ENCODE peak calls at places on chromosomes 2 and 18, in five cellular contexts. T is cardiac muscle cell, X is thoracic aorta, I is lower lobe of right lung, C is AG04450. U is an unnamed sample. For H3K27me3, the result is how much of the 10 kb centered on the place peaks cover.

GRCh38 chr18:45571714-45572113 is 43.6 kb upstream of the SLC14A2 start:
- DNase-seq in T (no peak), C (no peak), X (no peak), I (no peak), U (no peak)

GRCh38 chr18:777021-777420 is 35.0 kb downstream of the YES1 start:
- DNase-seq in C (peak), X (no peak), I (no peak), T (no peak), U (no peak)

GRCh38 chr2:239253264-239253663 is 147.6 kb downstream of the HDAC4 start:
- DNase-seq in I (no peak), X (no peak), C (no peak), T (no peak), U (no peak)

GRCh38 chr18:31555971-31556747 is 35.5 kb upstream of the TTR start:
- DNase-seq in X (no peak), C (peak), T (peak), I (no peak), U (peak)

GRCh38 chr2:147569426-147569825 is 275.4 kb upstream of the ACVR2A start:
- DNase-seq in X (no peak), I (no peak), C (no peak), T (no peak), U (no peak)

GRCh38 chr2:102166189-102166845 is 20.5 kb upstream of the IL1RL2 start:
- DNase-seq in T (peak), C (no peak), I (no peak), X (no peak), U (no peak)

GRCh38 chr2:68796306-68796905 is 61.8 kb downstream of the ARHGAP25 start:
- DNase-seq in I (no peak), T (no peak), X (no peak), C (no peak), U (no peak)

GRCh38 chr18:40367576-40367975 is 1587.5 kb upstream of the PIK3C3 start:
- DNase-seq in C (no peak), I (no peak), T (no peak), X (no peak), U (no peak)

GRCh38 chr2:236915726-236916125 is 170.0 kb upstream of the COPS8 start:
- DNase-seq in I (no peak), C (no peak), X (no peak), T (no peak), U (no peak)

GRCh38 chr2:50535971-50536759 is 495.8 kb downstream of the NRXN1 start:
- DNase-seq in T (peak), X (no peak), I (no peak), C (no peak), U (no peak)

GRCh38 chr18:44592639-44593038 is 88.0 kb upstream of the SETBP1 start:
- DNase-seq in C (no peak), T (peak), X (no peak), I (no peak), U (peak)

GRCh38 chr2:177429688-177430325 is 37.2 kb downstream of the AGPS start:
- DNase-seq in T (no peak), I (no peak), X (no peak), C (peak), U (no peak)

GRCh38 chr2:132606649-132607048 is 63.4 kb downstream of the LYPD1 start:
- DNase-seq in X (no peak), I (no peak), T (no peak), C (no peak), U (no peak)

GRCh38 chr2:15790326-15790725 is 150.0 kb upstream of the MYCN start:
- DNase-seq in C (no peak), T (no peak), X (no peak), I (no peak), U (no peak)

GRCh38 chr2:215907147-215907546 is 106.2 kb downstream of the MREG start:
- DNase-seq in I (no peak), T (no peak), C (no peak), X (no peak), U (no peak)
- H3K4me3 ChIP-seq in I (no peak), T (no peak), C (no peak), X (no peak), U (no peak)

DNA sequence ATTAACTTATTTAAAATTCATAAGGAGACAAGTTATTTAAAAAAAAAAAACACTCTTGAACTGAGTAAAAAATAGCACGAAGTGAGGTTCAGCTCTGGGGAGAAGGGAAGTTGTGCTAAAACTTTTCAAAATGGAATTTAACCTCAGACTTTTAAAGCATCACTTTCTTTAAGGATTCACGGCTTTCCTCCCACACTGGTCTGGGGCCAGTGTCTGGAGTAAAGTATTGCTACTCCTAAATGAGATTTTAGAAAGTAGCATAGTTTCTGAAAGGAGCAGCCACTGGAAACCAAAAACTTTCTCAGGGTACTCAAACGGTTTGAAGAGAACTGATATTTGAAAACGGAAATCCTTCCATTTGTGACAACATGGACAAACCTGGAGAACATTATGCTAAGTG is 97.7 kb upstream of the CYP1B1 start:
- DNase-seq in C (no peak), X (no peak), I (no peak), T (no peak), U (no peak)
- H3K27ac ChIP-seq in C (no peak), X (no peak), I (peak), T (no peak), U (peak)

GRCh38 chr2:70895998-70896764 is 39.5 kb upstream of the ATP6V1B1 start:
- DNase-seq in X (no peak), I (no peak), C (no peak), T (no peak), U (no peak)

GRCh38 chr2:70895249-70895648 is 40.5 kb upstream of the ATP6V1B1 start:
- DNase-seq in X (no peak), C (no peak), I (no peak), T (no peak), U (no peak)

GRCh38 chr2:70897203-70897976 is 38.3 kb upstream of the ATP6V1B1 start:
- DNase-seq in X (no peak), I (no peak), T (no peak), C (no peak), U (no peak)

GRCh38 chr2:70897977-70898226 is 37.8 kb upstream of the ATP6V1B1 start:
- DNase-seq in T (no peak), C (no peak), I (no peak), X (no peak), U (no peak)

GRCh38 chr2:70896765-70897202 is 38.9 kb upstream of the ATP6V1B1 start:
- DNase-seq in T (no peak), X (no peak), C (no peak), I (no peak), U (no peak)
- H3K27me3 ChIP-seq in T (half or more), X (under half), C (half or more), I (half or more), U (half or more)

DNA sequence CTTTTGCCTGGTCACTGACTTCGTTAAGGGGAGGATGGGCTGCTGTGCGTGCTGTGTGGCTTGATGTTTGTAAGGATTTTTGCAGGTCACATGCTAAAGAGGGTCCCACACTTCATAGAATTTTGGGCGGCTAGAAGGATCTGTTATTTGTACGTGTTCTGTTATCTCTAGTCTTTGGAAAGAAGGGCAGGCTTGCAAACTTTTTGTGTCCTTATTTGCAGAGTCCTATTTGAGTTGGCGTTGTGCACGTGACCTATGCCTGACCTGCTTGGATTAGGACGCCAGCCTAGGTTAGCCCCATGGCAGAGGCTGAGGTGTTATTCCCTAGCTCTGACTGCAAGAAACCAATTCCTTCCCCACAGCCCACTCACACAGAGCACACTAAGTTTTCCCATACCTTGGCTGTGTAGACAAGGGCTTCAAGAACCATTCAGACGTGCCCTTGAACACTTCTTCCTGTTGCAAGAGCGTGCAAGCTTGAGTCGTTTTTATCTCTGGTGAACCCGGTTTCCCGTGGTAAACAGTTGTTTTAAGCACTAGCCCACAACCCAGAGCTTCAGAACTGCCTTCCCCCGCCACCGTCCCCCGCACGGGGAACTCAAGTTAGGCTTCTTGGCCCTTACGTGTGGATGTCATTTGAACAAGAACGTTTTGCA is 94.6 kb downstream of the LDLRAD4 start:
- DNase-seq in C (no peak), X (no peak), T (no peak), I (no peak), U (no peak)
- H3K4me3 ChIP-seq in C (no peak), X (no peak), T (no peak), I (no peak), U (no peak)

DNA sequence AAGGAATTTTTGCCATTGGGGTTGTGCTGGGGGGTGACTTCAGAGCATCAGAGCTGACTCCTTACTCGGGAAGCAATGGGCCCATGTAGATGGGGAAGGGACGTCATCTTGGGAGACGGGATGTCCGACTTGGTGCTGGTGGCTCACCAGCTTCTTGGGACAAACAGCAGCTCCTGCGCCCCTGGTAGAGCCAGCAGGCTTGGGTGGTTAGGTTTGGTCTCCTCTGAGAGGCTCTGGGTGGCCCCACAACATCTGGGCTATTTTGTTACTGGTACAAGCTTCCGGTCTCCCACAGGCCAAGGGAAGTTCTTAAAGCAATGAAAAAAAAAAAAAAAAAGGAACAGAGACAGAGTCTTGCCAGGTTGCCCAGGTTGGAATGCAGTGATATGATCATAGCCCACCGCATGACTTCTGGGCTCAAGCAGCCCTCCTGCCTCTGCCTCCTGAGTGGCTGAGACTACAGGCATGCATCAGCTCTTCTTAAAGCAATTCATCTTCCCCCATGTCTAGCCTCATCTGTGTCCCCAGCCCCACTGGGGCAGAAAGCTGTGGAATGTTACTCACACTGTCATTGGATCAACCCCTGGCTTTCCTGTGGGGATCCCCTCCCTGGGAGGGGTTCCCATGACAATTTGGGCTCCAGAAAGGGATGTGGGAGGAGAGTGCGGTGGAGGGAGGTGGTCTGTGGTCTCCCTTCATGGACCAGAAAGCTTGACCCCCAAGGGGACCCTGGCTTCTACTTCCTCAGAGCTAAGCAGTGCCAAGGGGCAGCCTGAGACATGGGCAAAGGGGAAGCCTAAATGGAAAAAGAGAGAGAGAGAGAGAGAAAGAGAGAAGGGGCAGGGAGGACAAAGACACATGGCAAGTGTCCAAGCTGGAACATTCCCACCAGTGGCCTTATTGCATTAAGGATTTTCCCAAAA is 1.5 kb downstream of the NGEF start:
- DNase-seq in I (no peak), X (no peak), T (no peak), C (no peak), U (no peak)
- H3K27ac ChIP-seq in I (no peak), X (no peak), T (no peak), C (no peak), U (no peak)

GRCh38 chr2:64015898-64016297 is 3.3 kb downstream of the VPS54 start:
- DNase-seq in I (no peak), C (no peak), T (no peak), X (no peak), U (no peak)
- H3K27me3 ChIP-seq in I (under half), C (under half), T (under half), X (under half), U (under half)

GRCh38 chr2:18379869-18380268 is 180.6 kb downstream of the RDH14 start:
- DNase-seq in T (no peak), X (no peak), C (no peak), I (no peak), U (no peak)

GRCh38 chr2:18373664-18374063 is 186.8 kb downstream of the RDH14 start:
- DNase-seq in T (no peak), C (no peak), I (no peak), X (no peak), U (no peak)

GRCh38 chr2:18378020-18378653 is 182.3 kb downstream of the RDH14 start:
- DNase-seq in X (no peak), T (peak), C (no peak), I (no peak), U (peak)

GRCh38 chr2:18380316-18380715 is 180.1 kb downstream of the RDH14 start:
- DNase-seq in X (no peak), C (no peak), I (no peak), T (no peak), U (no peak)

GRCh38 chr2:18376936-18377335 is 183.5 kb downstream of the RDH14 start:
- DNase-seq in T (no peak), C (no peak), X (no peak), I (no peak), U (no peak)
- H3K4me3 ChIP-seq in T (no peak), C (no peak), X (no peak), I (no peak), U (no peak)

GRCh38 chr2:20092226-20092900 is 40.9 kb upstream of the LAPTM4A start:
- DNase-seq in T (no peak), X (no peak), C (no peak), I (no peak), U (no peak)
- H3K27ac ChIP-seq in T (no peak), X (no peak), C (peak), I (no peak), U (no peak)

GRCh38 chr2:232415138-232415690 is 8.6 kb downstream of the ALPG start:
- DNase-seq in C (no peak), I (peak), X (no peak), T (no peak), U (no peak)
- H3K27me3 ChIP-seq in C (under half), I (under half), X (under half), T (half or more), U (half or more)

U was measured in heart right ventricle.